ENCODE peak calls at places on chromosome 9, in ten cellular contexts. One of them, this sample, is unnamed.

GRCh38 chr9:126226991-126227937 is 99.4 kb upstream of the MVB12B start:
- DNase-seq in WTC11: no peak
- DNase-seq in GDM1: no peak
- DNase-seq in NCI-H2171 treated with DMSO at 0.1 percent for 48 hours: no peak
- DNase-seq in NCI-H1417: no peak
- DNase-seq in stimulated activated CD4-positive, alpha-beta T cell treated with anti-CD3 and anti-CD28 coated beads, Interleukin-2, amount 100 ng/mL, for 24 hours: no peak
- DNase-seq in T-cell: no peak
- DNase-seq in skeletal muscle cell: no peak
- DNase-seq in GM03348: no peak
- DNase-seq in stimulated activated naive CD8-positive, alpha-beta T cell treated with anti-CD3 and anti-CD28 coated beads, Interleukin-15, amount 100 ng/mL, for 72 hours: no peak
- DNase-seq in this sample: no peak

GRCh38 chr9:104743377-104743985 is 4.0 kb upstream of the NIPSNAP3A start:
- DNase-seq in WTC11: no peak
- DNase-seq in GDM1: peak
- DNase-seq in NCI-H2171 treated with DMSO at 0.1 percent for 48 hours: peak
- DNase-seq in NCI-H1417: peak
- DNase-seq in stimulated activated CD4-positive, alpha-beta T cell treated with anti-CD3 and anti-CD28 coated beads, Interleukin-2, amount 100 ng/mL, for 24 hours: peak
- DNase-seq in T-cell: no peak
- DNase-seq in skeletal muscle cell: no peak
- DNase-seq in GM03348: peak
- DNase-seq in stimulated activated naive CD8-positive, alpha-beta T cell treated with anti-CD3 and anti-CD28 coated beads, Interleukin-15, amount 100 ng/mL, for 72 hours: peak
- DNase-seq in this sample: peak

GRCh38 chr9:131334568-131335105 is 45.1 kb downstream of the PLPP7 start:
- DNase-seq in WTC11: peak
- DNase-seq in GDM1: no peak
- DNase-seq in NCI-H2171 treated with DMSO at 0.1 percent for 48 hours: peak
- DNase-seq in NCI-H1417: no peak
- DNase-seq in stimulated activated CD4-positive, alpha-beta T cell treated with anti-CD3 and anti-CD28 coated beads, Interleukin-2, amount 100 ng/mL, for 24 hours: no peak
- DNase-seq in T-cell: no peak
- DNase-seq in skeletal muscle cell: peak
- DNase-seq in GM03348: peak
- DNase-seq in stimulated activated naive CD8-positive, alpha-beta T cell treated with anti-CD3 and anti-CD28 coated beads, Interleukin-15, amount 100 ng/mL, for 72 hours: no peak
- DNase-seq in this sample: no peak

GRCh38 chr9:93949694-93950449 is 5.3 kb downstream of the BARX1 start:
- DNase-seq in WTC11: no peak
- DNase-seq in GDM1: no peak
- DNase-seq in NCI-H2171 treated with DMSO at 0.1 percent for 48 hours: no peak
- DNase-seq in NCI-H1417: no peak
- DNase-seq in stimulated activated CD4-positive, alpha-beta T cell treated with anti-CD3 and anti-CD28 coated beads, Interleukin-2, amount 100 ng/mL, for 24 hours: no peak
- DNase-seq in T-cell: no peak
- DNase-seq in skeletal muscle cell: no peak
- DNase-seq in GM03348: no peak
- DNase-seq in stimulated activated naive CD8-positive, alpha-beta T cell treated with anti-CD3 and anti-CD28 coated beads, Interleukin-15, amount 100 ng/mL, for 72 hours: no peak
- DNase-seq in this sample: no peak

GRCh38 chr9:93960221-93960970 is 5.2 kb upstream of the BARX1 start:
- DNase-seq in WTC11: peak
- DNase-seq in GDM1: no peak
- DNase-seq in NCI-H2171 treated with DMSO at 0.1 percent for 48 hours: no peak
- DNase-seq in NCI-H1417: no peak
- DNase-seq in stimulated activated CD4-positive, alpha-beta T cell treated with anti-CD3 and anti-CD28 coated beads, Interleukin-2, amount 100 ng/mL, for 24 hours: no peak
- DNase-seq in T-cell: no peak
- DNase-seq in skeletal muscle cell: no peak
- DNase-seq in GM03348: no peak
- DNase-seq in stimulated activated naive CD8-positive, alpha-beta T cell treated with anti-CD3 and anti-CD28 coated beads, Interleukin-15, amount 100 ng/mL, for 72 hours: no peak
- DNase-seq in this sample: no peak

GRCh38 chr9:135137398-135137832 is 49.9 kb downstream of the OLFM1 start:
- DNase-seq in WTC11: no peak
- DNase-seq in GDM1: no peak
- DNase-seq in NCI-H2171 treated with DMSO at 0.1 percent for 48 hours: peak
- DNase-seq in NCI-H1417: peak
- DNase-seq in stimulated activated CD4-positive, alpha-beta T cell treated with anti-CD3 and anti-CD28 coated beads, Interleukin-2, amount 100 ng/mL, for 24 hours: no peak
- DNase-seq in T-cell: no peak
- DNase-seq in skeletal muscle cell: no peak
- DNase-seq in GM03348: peak
- DNase-seq in stimulated activated naive CD8-positive, alpha-beta T cell treated with anti-CD3 and anti-CD28 coated beads, Interleukin-15, amount 100 ng/mL, for 72 hours: no peak
- DNase-seq in this sample: no peak

GRCh38 chr9:72052122-72052521 is 8.3 kb downstream of the C9orf57 start:
- DNase-seq in WTC11: no peak
- DNase-seq in GDM1: no peak
- DNase-seq in NCI-H2171 treated with DMSO at 0.1 percent for 48 hours: no peak
- DNase-seq in NCI-H1417: no peak
- DNase-seq in stimulated activated CD4-positive, alpha-beta T cell treated with anti-CD3 and anti-CD28 coated beads, Interleukin-2, amount 100 ng/mL, for 24 hours: no peak
- DNase-seq in T-cell: no peak
- DNase-seq in skeletal muscle cell: no peak
- DNase-seq in GM03348: no peak
- DNase-seq in stimulated activated naive CD8-positive, alpha-beta T cell treated with anti-CD3 and anti-CD28 coated beads, Interleukin-15, amount 100 ng/mL, for 72 hours: no peak
- DNase-seq in this sample: no peak

GRCh38 chr9:32378496-32378895 is 5.9 kb upstream of the ACO1 start:
- DNase-seq in WTC11: no peak
- DNase-seq in GDM1: peak
- DNase-seq in NCI-H2171 treated with DMSO at 0.1 percent for 48 hours: peak
- DNase-seq in NCI-H1417: peak
- DNase-seq in stimulated activated CD4-positive, alpha-beta T cell treated with anti-CD3 and anti-CD28 coated beads, Interleukin-2, amount 100 ng/mL, for 24 hours: peak
- DNase-seq in T-cell: no peak
- DNase-seq in skeletal muscle cell: peak
- DNase-seq in GM03348: peak
- DNase-seq in stimulated activated naive CD8-positive, alpha-beta T cell treated with anti-CD3 and anti-CD28 coated beads, Interleukin-15, amount 100 ng/mL, for 72 hours: peak
- DNase-seq in this sample: peak

GRCh38 chr9:134315716-134316443 is 10.4 kb upstream of the RXRA start:
- DNase-seq in WTC11: no peak
- DNase-seq in GDM1: no peak
- DNase-seq in NCI-H2171 treated with DMSO at 0.1 percent for 48 hours: no peak
- DNase-seq in NCI-H1417: no peak
- DNase-seq in stimulated activated CD4-positive, alpha-beta T cell treated with anti-CD3 and anti-CD28 coated beads, Interleukin-2, amount 100 ng/mL, for 24 hours: no peak
- DNase-seq in T-cell: no peak
- DNase-seq in skeletal muscle cell: no peak
- DNase-seq in GM03348: no peak
- DNase-seq in stimulated activated naive CD8-positive, alpha-beta T cell treated with anti-CD3 and anti-CD28 coated beads, Interleukin-15, amount 100 ng/mL, for 72 hours: no peak
- DNase-seq in this sample: no peak

GRCh38 chr9:133558191-133559126 is 24.0 kb downstream of the ADAMTSL2 start:
- DNase-seq in WTC11: no peak
- DNase-seq in GDM1: no peak
- DNase-seq in NCI-H2171 treated with DMSO at 0.1 percent for 48 hours: peak
- DNase-seq in NCI-H1417: no peak
- DNase-seq in stimulated activated CD4-positive, alpha-beta T cell treated with anti-CD3 and anti-CD28 coated beads, Interleukin-2, amount 100 ng/mL, for 24 hours: peak
- DNase-seq in T-cell: no peak
- DNase-seq in skeletal muscle cell: peak
- DNase-seq in GM03348: peak
- DNase-seq in stimulated activated naive CD8-positive, alpha-beta T cell treated with anti-CD3 and anti-CD28 coated beads, Interleukin-15, amount 100 ng/mL, for 72 hours: no peak
- DNase-seq in this sample: peak

GRCh38 chr9:131747352-131747751 is 7.5 kb upstream of the RAPGEF1 start:
- DNase-seq in WTC11: no peak
- DNase-seq in GDM1: peak
- DNase-seq in NCI-H2171 treated with DMSO at 0.1 percent for 48 hours: peak
- DNase-seq in NCI-H1417: peak
- DNase-seq in stimulated activated CD4-positive, alpha-beta T cell treated with anti-CD3 and anti-CD28 coated beads, Interleukin-2, amount 100 ng/mL, for 24 hours: no peak
- DNase-seq in T-cell: no peak
- DNase-seq in skeletal muscle cell: no peak
- DNase-seq in GM03348: peak
- DNase-seq in stimulated activated naive CD8-positive, alpha-beta T cell treated with anti-CD3 and anti-CD28 coated beads, Interleukin-15, amount 100 ng/mL, for 72 hours: no peak
- DNase-seq in this sample: no peak

GRCh38 chr9:70902705-70903131 is 218.7 kb downstream of the TRPM3 start:
- DNase-seq in WTC11: no peak
- DNase-seq in GDM1: no peak
- DNase-seq in NCI-H2171 treated with DMSO at 0.1 percent for 48 hours: no peak
- DNase-seq in NCI-H1417: no peak
- DNase-seq in stimulated activated CD4-positive, alpha-beta T cell treated with anti-CD3 and anti-CD28 coated beads, Interleukin-2, amount 100 ng/mL, for 24 hours: no peak
- DNase-seq in T-cell: no peak
- DNase-seq in skeletal muscle cell: peak
- DNase-seq in GM03348: peak
- DNase-seq in stimulated activated naive CD8-positive, alpha-beta T cell treated with anti-CD3 and anti-CD28 coated beads, Interleukin-15, amount 100 ng/mL, for 72 hours: no peak
- DNase-seq in this sample: peak

GRCh38 chr9:99112750-99113417 is 8.0 kb downstream of the TGFBR1 start:
- DNase-seq in WTC11: no peak
- DNase-seq in GDM1: no peak
- DNase-seq in NCI-H2171 treated with DMSO at 0.1 percent for 48 hours: no peak
- DNase-seq in NCI-H1417: no peak
- DNase-seq in stimulated activated CD4-positive, alpha-beta T cell treated with anti-CD3 and anti-CD28 coated beads, Interleukin-2, amount 100 ng/mL, for 24 hours: no peak
- DNase-seq in T-cell: peak
- DNase-seq in skeletal muscle cell: no peak
- DNase-seq in GM03348: no peak
- DNase-seq in stimulated activated naive CD8-positive, alpha-beta T cell treated with anti-CD3 and anti-CD28 coated beads, Interleukin-15, amount 100 ng/mL, for 72 hours: peak
- DNase-seq in this sample: no peak

GRCh38 chr9:88258587-88258986 is 120.3 kb upstream of the SPATA31C2 start:
- DNase-seq in WTC11: no peak
- DNase-seq in GDM1: no peak
- DNase-seq in NCI-H2171 treated with DMSO at 0.1 percent for 48 hours: no peak
- DNase-seq in NCI-H1417: no peak
- DNase-seq in stimulated activated CD4-positive, alpha-beta T cell treated with anti-CD3 and anti-CD28 coated beads, Interleukin-2, amount 100 ng/mL, for 24 hours: no peak
- DNase-seq in T-cell: no peak
- DNase-seq in skeletal muscle cell: no peak
- DNase-seq in GM03348: peak
- DNase-seq in stimulated activated naive CD8-positive, alpha-beta T cell treated with anti-CD3 and anti-CD28 coated beads, Interleukin-15, amount 100 ng/mL, for 72 hours: no peak
- DNase-seq in this sample: no peak

GRCh38 chr9:114908104-114908621 is 22.2 kb downstream of the TNFSF8 start:
- DNase-seq in WTC11: no peak
- DNase-seq in GDM1: no peak
- DNase-seq in NCI-H2171 treated with DMSO at 0.1 percent for 48 hours: peak
- DNase-seq in NCI-H1417: peak
- DNase-seq in stimulated activated CD4-positive, alpha-beta T cell treated with anti-CD3 and anti-CD28 coated beads, Interleukin-2, amount 100 ng/mL, for 24 hours: no peak
- DNase-seq in T-cell: no peak
- DNase-seq in skeletal muscle cell: no peak
- DNase-seq in GM03348: no peak
- DNase-seq in stimulated activated naive CD8-positive, alpha-beta T cell treated with anti-CD3 and anti-CD28 coated beads, Interleukin-15, amount 100 ng/mL, for 72 hours: peak
- DNase-seq in this sample: no peak

GRCh38 chr9:93630806-93631411 is 54.5 kb downstream of the PHF2 start:
- DNase-seq in WTC11: no peak
- DNase-seq in GDM1: no peak
- DNase-seq in NCI-H2171 treated with DMSO at 0.1 percent for 48 hours: no peak
- DNase-seq in NCI-H1417: no peak
- DNase-seq in stimulated activated CD4-positive, alpha-beta T cell treated with anti-CD3 and anti-CD28 coated beads, Interleukin-2, amount 100 ng/mL, for 24 hours: no peak
- DNase-seq in T-cell: no peak
- DNase-seq in skeletal muscle cell: no peak
- DNase-seq in GM03348: peak
- DNase-seq in stimulated activated naive CD8-positive, alpha-beta T cell treated with anti-CD3 and anti-CD28 coated beads, Interleukin-15, amount 100 ng/mL, for 72 hours: no peak
- DNase-seq in this sample: no peak

GRCh38 chr9:69932901-69933300 is 110.7 kb upstream of the MAMDC2 start:
- DNase-seq in WTC11: peak
- DNase-seq in GDM1: no peak
- DNase-seq in NCI-H2171 treated with DMSO at 0.1 percent for 48 hours: no peak
- DNase-seq in NCI-H1417: peak
- DNase-seq in stimulated activated CD4-positive, alpha-beta T cell treated with anti-CD3 and anti-CD28 coated beads, Interleukin-2, amount 100 ng/mL, for 24 hours: no peak
- DNase-seq in T-cell: no peak
- DNase-seq in skeletal muscle cell: no peak
- DNase-seq in GM03348: no peak
- DNase-seq in stimulated activated naive CD8-positive, alpha-beta T cell treated with anti-CD3 and anti-CD28 coated beads, Interleukin-15, amount 100 ng/mL, for 72 hours: no peak
- DNase-seq in this sample: no peak

GRCh38 chr9:108040783-108041182 is 551.2 kb upstream of the KLF4 start:
- DNase-seq in WTC11: no peak
- DNase-seq in GDM1: no peak
- DNase-seq in NCI-H2171 treated with DMSO at 0.1 percent for 48 hours: no peak
- DNase-seq in NCI-H1417: no peak
- DNase-seq in stimulated activated CD4-positive, alpha-beta T cell treated with anti-CD3 and anti-CD28 coated beads, Interleukin-2, amount 100 ng/mL, for 24 hours: no peak
- DNase-seq in T-cell: no peak
- DNase-seq in skeletal muscle cell: peak
- DNase-seq in GM03348: peak
- DNase-seq in stimulated activated naive CD8-positive, alpha-beta T cell treated with anti-CD3 and anti-CD28 coated beads, Interleukin-15, amount 100 ng/mL, for 72 hours: no peak
- DNase-seq in this sample: no peak

GRCh38 chr9:135605238-135605781 is 34.0 kb downstream of the GLT6D1 start:
- DNase-seq in WTC11: no peak
- DNase-seq in GDM1: no peak
- DNase-seq in NCI-H2171 treated with DMSO at 0.1 percent for 48 hours: no peak
- DNase-seq in NCI-H1417: no peak
- DNase-seq in stimulated activated CD4-positive, alpha-beta T cell treated with anti-CD3 and anti-CD28 coated beads, Interleukin-2, amount 100 ng/mL, for 24 hours: no peak
- DNase-seq in T-cell: no peak
- DNase-seq in skeletal muscle cell: no peak
- DNase-seq in GM03348: peak
- DNase-seq in stimulated activated naive CD8-positive, alpha-beta T cell treated with anti-CD3 and anti-CD28 coated beads, Interleukin-15, amount 100 ng/mL, for 72 hours: no peak
- DNase-seq in this sample: no peak

GRCh38 chr9:81380960-81381359 is 308.4 kb downstream of the TLE1 start:
- DNase-seq in WTC11: no peak
- DNase-seq in GDM1: no peak
- DNase-seq in NCI-H2171 treated with DMSO at 0.1 percent for 48 hours: no peak
- DNase-seq in NCI-H1417: no peak
- DNase-seq in stimulated activated CD4-positive, alpha-beta T cell treated with anti-CD3 and anti-CD28 coated beads, Interleukin-2, amount 100 ng/mL, for 24 hours: no peak
- DNase-seq in T-cell: no peak
- DNase-seq in skeletal muscle cell: no peak
- DNase-seq in GM03348: no peak
- DNase-seq in stimulated activated naive CD8-positive, alpha-beta T cell treated with anti-CD3 and anti-CD28 coated beads, Interleukin-15, amount 100 ng/mL, for 72 hours: no peak
- DNase-seq in this sample: no peak

This sample was measured in hepatic stellate cell.